ENCODE peak calls at places on chromosomes 3 and 15, in nine cellular contexts. Q, Z, L, P, F, B, V, N and T are unnamed samples.

GRCh38 chr3:178236555-178237277 is 299.5 kb upstream of the KCNMB2 start:
- DNase-seq in Q (no peak), P (peak; percentile 71), L (no peak), N (no peak), Z (no peak), V (no peak), B (peak; percentile 83), F (no peak), T (no peak)

GRCh38 chr15:26767169-26767670 is 5.6 kb downstream of the GABRB3 start:
- DNase-seq in F (no peak), Z (no peak), N (no peak), L (no peak), V (no peak), Q (no peak), B (no peak), P (no peak), T (no peak)

GRCh38 chr3:172156309-172156998 is 117.1 kb downstream of the FNDC3B start:
- DNase-seq in B (no peak), Z (peak; percentile 82), V (peak; percentile 82), Q (peak; percentile 42), F (no peak), L (no peak), P (no peak), N (no peak), T (no peak)

GRCh38 chr15:31274496-31275330 is 51.9 kb upstream of the KLF13 start:
- DNase-seq in N (no peak), Z (no peak), V (peak; percentile 40), F (peak; percentile 18), L (no peak), B (no peak), P (peak; percentile 60), Q (no peak), T (peak; percentile 40)

GRCh38 chr3:25429960-25430941 is 2.2 kb downstream of the RARB start:
- DNase-seq in P (peak; percentile 38), V (no peak), Z (no peak), N (no peak), L (no peak), B (no peak), Q (no peak), F (peak; percentile 28), T (peak; percentile 71)

GRCh38 chr3:44104668-44105321 is 136.9 kb upstream of the TOPAZ1 start:
- DNase-seq in Q (no peak), L (peak; percentile 15), V (no peak), N (peak; percentile 2), Z (no peak), F (peak; percentile 17), B (peak; percentile 83), P (peak; percentile 9), T (no peak)

GRCh38 chr3:179321585-179322322 is 1.1 kb upstream of the ZNF639 start:
- DNase-seq in V (no peak), N (peak; percentile 55), Q (no peak), P (peak; percentile 72), B (peak; percentile 72), F (peak; percentile 65), Z (peak; percentile 18), L (peak; percentile 43), T (no peak)

GRCh38 chr3:129766135-129766534 is 127.4 kb downstream of the TMCC1 start:
- DNase-seq in V (no peak), P (no peak), L (no peak), Z (no peak), F (no peak), Q (no peak), N (no peak), B (no peak), T (no peak)

GRCh38 chr15:29066848-29067247 is 181.1 kb downstream of the APBA2 start:
- DNase-seq in B (no peak), L (no peak), V (no peak), Q (no peak), P (no peak), N (no peak), F (no peak), Z (no peak), T (no peak)

GRCh38 chr15:34987182-34987488 is 952 bp downstream of the ZNF770 start:
- DNase-seq in N (no peak), Q (no peak), Z (no peak), V (no peak), P (no peak), B (no peak), L (no peak), F (peak; percentile 23), T (no peak)

GRCh38 chr3:114319453-114319852 is 25.6 kb downstream of the TIGIT start:
- DNase-seq in P (peak; percentile 59), L (no peak), N (peak; percentile 24), Z (no peak), F (peak; percentile 86), B (peak; percentile 73), V (no peak), Q (no peak), T (no peak)

GRCh38 chr15:98888839-98889479 is 118.6 kb downstream of the PGPEP1L start:
- DNase-seq in Z (no peak), P (peak; percentile 78), V (no peak), F (peak; percentile 80), Q (no peak), B (peak; percentile 68), L (no peak), N (peak; percentile 51), T (peak; percentile 72)

GRCh38 chr15:95557226-95558046 is 773.1 kb upstream of the NR2F2 start:
- DNase-seq in N (peak; percentile 78), P (peak; percentile 96), V (peak; percentile 61), B (peak; percentile 95), Z (no peak), L (peak; percentile 68), Q (no peak), F (peak; percentile 95), T (peak; percentile 84)

GRCh38 chr15:34812369-34812768 is 17.0 kb upstream of the ACTC1 start:
- DNase-seq in P (peak; percentile 15), N (no peak), V (no peak), Z (no peak), B (peak; percentile 73), Q (no peak), L (no peak), F (peak; percentile 69), T (no peak)

GRCh38 chr3:9727041-9727595 is 4.4 kb upstream of the BRPF1 start:
- DNase-seq in P (no peak), Q (no peak), B (no peak), L (no peak), Z (no peak), F (no peak), V (no peak), N (no peak), T (peak; percentile 20)

GRCh38 chr3:196192036-196193001 is 18.9 kb downstream of the ZDHHC19 start:
- DNase-seq in Z (no peak), N (no peak), P (no peak), Q (no peak), V (no peak), L (no peak), B (no peak), F (no peak), T (no peak)

GRCh38 chr3:85475346-85475745 is 516.6 kb downstream of the CADM2 start:
- DNase-seq in Z (no peak), V (no peak), B (no peak), Q (no peak), F (no peak), P (no peak), L (no peak), N (no peak), T (no peak)

GRCh38 chr3:113277886-113278598 is 66.7 kb downstream of the BOC start:
- DNase-seq in Z (no peak), V (peak; percentile 44), F (no peak), L (no peak), Q (no peak), P (no peak), N (no peak), B (no peak), T (no peak)

GRCh38 chr15:101008158-101009139 is 89.3 kb downstream of the LRRK1 start:
- DNase-seq in B (peak; percentile 78), Q (peak; percentile 85), V (peak; percentile 94), L (peak; percentile 67), N (no peak), P (peak; percentile 71), Z (peak; percentile 89), F (peak; percentile 79), T (peak; percentile 50)

DNA sequence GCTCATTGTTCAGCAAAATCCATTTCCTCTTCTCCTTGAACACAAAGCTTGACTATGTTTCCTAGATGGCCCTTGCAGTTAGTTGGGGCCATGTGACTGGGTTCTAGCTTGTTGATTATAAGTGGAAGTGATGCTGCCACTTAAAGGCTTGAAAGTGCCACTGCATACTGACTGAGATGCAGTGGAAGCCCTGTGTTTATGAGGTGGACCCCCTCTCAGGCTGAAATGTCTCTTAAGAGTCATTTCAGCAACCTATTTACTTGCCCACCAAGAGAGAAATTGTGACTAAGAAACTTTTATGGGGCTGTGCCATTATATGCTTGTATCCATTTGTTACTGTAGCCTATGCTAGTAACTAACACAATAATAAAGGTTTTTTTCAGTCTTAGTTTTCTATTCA is 8.4 kb upstream of the ANP32A start:
- DNase-seq in V (no peak), L (no peak), N (no peak), B (peak; percentile 35), F (peak; percentile 38), P (peak; percentile 26), Z (no peak), Q (no peak), T (no peak)
- H3K4me3 ChIP-seq in V (no peak overlapping the region), L (no peak overlapping the region), N (no peak overlapping the region), B (no peak overlapping the region), F (no peak overlapping the region), P (no peak overlapping the region), Z (no peak overlapping the region), Q (no peak overlapping the region), T (no peak overlapping the region)

DNA sequence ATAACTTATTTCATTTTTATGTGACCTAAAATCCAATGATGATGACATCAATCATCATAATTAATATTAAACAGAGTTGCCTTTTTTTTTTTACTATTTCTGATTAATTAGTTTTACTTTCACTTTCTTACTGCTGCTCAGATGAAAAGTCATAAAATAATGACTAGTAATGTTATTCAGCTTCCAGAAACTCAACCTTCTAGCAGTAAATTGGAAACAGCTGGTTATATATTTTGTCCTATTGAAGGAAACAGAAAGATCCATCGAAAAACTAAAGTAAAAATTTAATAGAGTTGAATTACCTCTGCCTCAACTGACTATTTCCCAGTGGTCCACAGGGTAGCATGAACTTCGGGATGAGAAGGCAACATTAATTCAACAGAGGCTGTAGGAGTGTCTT is 107.1 kb upstream of the PTX3 start:
- DNase-seq in Z (no peak), P (no peak), L (no peak), B (peak; percentile 69), N (no peak), V (no peak), F (no peak), Q (no peak), T (no peak)
- H3K4me3 ChIP-seq in Z (no peak overlapping the region), P (no peak overlapping the region), L (no peak overlapping the region), B (no peak overlapping the region), N (no peak overlapping the region), V (no peak overlapping the region), F (peak overlapping the region; percentile 39), Q (no peak overlapping the region), T (no peak overlapping the region)

DNA sequence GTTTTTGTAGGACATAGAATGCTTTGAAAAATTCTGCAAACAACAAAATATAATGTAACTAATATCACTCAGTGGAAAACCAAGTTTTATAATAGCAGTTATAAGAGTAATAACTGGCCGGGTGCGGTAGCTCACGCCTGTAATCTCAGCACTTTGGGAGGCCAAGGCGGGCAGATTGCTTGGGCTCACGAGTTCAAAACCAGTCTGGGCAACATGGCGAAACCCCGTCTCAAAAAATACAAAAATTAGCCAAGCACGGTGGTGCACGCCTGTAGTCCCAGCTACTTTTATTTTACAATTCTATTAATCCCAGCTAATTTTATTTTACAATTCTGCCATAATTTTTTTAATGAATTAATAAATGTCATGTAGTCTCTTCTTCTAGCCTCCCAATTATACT is 2.3 kb downstream of the DENND4A start:
- DNase-seq in Z (no peak), L (no peak), F (no peak), N (no peak), P (no peak), V (no peak), B (no peak), Q (no peak), T (no peak)
- H3K4me3 ChIP-seq in Z (no peak overlapping the region), L (no peak overlapping the region), F (no peak overlapping the region), N (no peak overlapping the region), P (no peak overlapping the region), V (no peak overlapping the region), B (no peak overlapping the region), Q (no peak overlapping the region), T (no peak overlapping the region)

GRCh38 chr3:169699536-169700050 is 36.1 kb upstream of the MECOM start:
- DNase-seq in B (peak; percentile 75), V (peak; percentile 78), P (peak; percentile 85), F (no peak), N (peak; percentile 91), Z (peak; percentile 52), L (no peak), Q (no peak), T (no peak)
- H3K4me3 ChIP-seq in B (no peak overlapping the region), V (peak overlapping the region; percentile 35), P (no peak overlapping the region), F (no peak overlapping the region), N (no peak overlapping the region), Z (no peak overlapping the region), L (no peak overlapping the region), Q (no peak overlapping the region), T (no peak overlapping the region)